ENCODE peak calls at places on chromosome 10, in eight cellular contexts. E is activated CD8-positive, alpha-beta memory T cell treated with anti-CD3 and anti-CD28 coated beads, Interleukin-2, amount 50 U/mL, for 48 hours; B is fibroblast of pulmonary artery; J is stimulated activated CD4-positive, alpha-beta T cell treated with anti-CD3 and anti-CD28 coated beads, Interleukin-2, amount 100 ng/mL, for 24 hours; X is activated T-helper 1 cell treated with anti-CD3 and anti-CD28 coated beads, Interleukin-12 subunit alpha, Interleukin-12 subunit beta, Interleukin-2, Interleukin-4 antibody, amounts not matched to agents 30 ng/mL and 10 ng/mL and 1 ng/mL, durations not matched to agents 14 hours and 24 hours and 36 hours; U is non-pigmented ciliary epithelial cell; Z is stimulated activated CD8-positive, alpha-beta memory T cell treated with anti-CD3 and anti-CD28 coated beads, Interleukin-15, amount 100 ng/mL, for 4 hours; W is GM12865. N is an unnamed sample.

GRCh38 chr10:74011762-74012161 is 13.8 kb downstream of the VCL start:
- DNase-seq in W (no peak), E (no peak), Z (no peak), B (peak; percentile 93), U (peak; percentile 68), X (no peak), J (no peak), N (no peak)

GRCh38 chr10:62805139-62806092 is 896 bp downstream of the ADO start:
- DNase-seq in B (peak; percentile 53), J (peak; percentile 29), W (peak; percentile 77), E (peak; percentile 84), U (no peak), X (peak; percentile 62), Z (no peak), N (no peak)

GRCh38 chr10:43679509-43679908 is 30.8 kb upstream of the ZNF32 start:
- DNase-seq in J (no peak), U (no peak), Z (no peak), X (no peak), W (no peak), E (no peak), B (peak; percentile 10), N (no peak)

GRCh38 chr10:112988839-112989406 is 38.9 kb downstream of the TCF7L2 start:
- DNase-seq in X (no peak), W (peak; percentile 29), U (no peak), Z (no peak), J (no peak), B (no peak), E (no peak), N (no peak)

GRCh38 chr10:52621635-52622079 is 150.9 kb downstream of the MBL2 start:
- DNase-seq in W (no peak), Z (no peak), J (no peak), B (peak; percentile 33), E (no peak), U (no peak), X (no peak), N (no peak)

GRCh38 chr10:110544958-110545537 is 22.4 kb upstream of the SMC3 start:
- DNase-seq in U (no peak), E (no peak), B (peak; percentile 45), X (no peak), Z (no peak), J (no peak), W (no peak), N (no peak)

GRCh38 chr10:52466464-52466863 is 152.4 kb downstream of the DKK1 start:
- DNase-seq in B (no peak), Z (no peak), E (no peak), W (peak; percentile 35), X (no peak), J (no peak), U (no peak), N (no peak)

GRCh38 chr10:78579995-78580394 is 488.8 kb upstream of the ZMIZ1 start:
- DNase-seq in X (no peak), W (no peak), U (no peak), J (no peak), Z (no peak), E (no peak), B (peak; percentile 88), N (no peak)

GRCh38 chr10:271201-271600 is 135.9 kb downstream of the ZMYND11 start:
- DNase-seq in X (no peak), E (no peak), W (no peak), Z (no peak), B (peak; percentile 36), U (no peak), J (no peak), N (no peak)

GRCh38 chr10:123165445-123166072 is 11.4 kb downstream of the BUB3 start:
- DNase-seq in E (no peak), W (no peak), Z (no peak), B (no peak), U (no peak), J (no peak), X (no peak), N (no peak)

GRCh38 chr10:131187274-131187673 is 124.2 kb downstream of the TCERG1L start:
- DNase-seq in E (peak; percentile 7), Z (no peak), J (no peak), U (no peak), B (no peak), W (no peak), X (no peak), N (no peak)

GRCh38 chr10:97915761-97916160 is 66.1 kb downstream of the GOLGA7B start:
- DNase-seq in J (no peak), X (no peak), U (no peak), B (no peak), E (no peak), Z (no peak), W (no peak), N (no peak)

GRCh38 chr10:98135222-98135899 is 904 bp downstream of the R3HCC1L start:
- DNase-seq in U (no peak), X (no peak), J (no peak), B (peak; percentile 26), Z (no peak), E (no peak), W (peak; percentile 32), N (no peak)

GRCh38 chr10:24262929-24263653 is 54.2 kb downstream of the KIAA1217 start:
- DNase-seq in W (no peak), U (no peak), J (no peak), B (peak; percentile 50), X (no peak), Z (no peak), E (no peak), N (no peak)

GRCh38 chr10:100330128-100330527 is at the start of gene PKD2L1:
- DNase-seq in B (no peak), U (no peak), W (no peak), J (no peak), X (no peak), Z (no peak), E (no peak), N (no peak)

GRCh38 chr10:10110817-10111490 is 906.7 kb upstream of the CELF2 start:
- DNase-seq in U (no peak), E (no peak), Z (no peak), X (no peak), B (no peak), J (no peak), W (no peak), N (no peak)